ENCODE peak calls at places on chromosomes 4 and X, in four cellular contexts. One of them, this sample, is unnamed.

GRCh38 chr4:181761130-181761529 is 482.1 kb upstream of the TENM3 start:
- DNase-seq in pulmonary artery endothelial cell: no peak
- DNase-seq in AG20443: no peak
- DNase-seq in neuronal stem cell: no peak
- DNase-seq in this sample: peak

GRCh38 chr4:2247128-2248043 is 5.5 kb upstream of the HAUS3 start:
- DNase-seq in pulmonary artery endothelial cell: no peak
- DNase-seq in AG20443: no peak
- DNase-seq in neuronal stem cell: no peak
- DNase-seq in this sample: no peak

GRCh38 chr4:8609824-8610350 is 17.3 kb downstream of the CPZ start:
- DNase-seq in pulmonary artery endothelial cell: no peak
- DNase-seq in AG20443: no peak
- DNase-seq in neuronal stem cell: no peak
- DNase-seq in this sample: no peak

GRCh38 chr4:55173580-55173979 is 48.2 kb upstream of the KDR start:
- DNase-seq in pulmonary artery endothelial cell: no peak
- DNase-seq in AG20443: peak
- DNase-seq in neuronal stem cell: no peak
- DNase-seq in this sample: peak

GRCh38 chrX:85084770-85085393 is 81.2 kb downstream of the APOOL start:
- DNase-seq in pulmonary artery endothelial cell: peak
- DNase-seq in AG20443: peak
- DNase-seq in neuronal stem cell: peak
- DNase-seq in this sample: peak

GRCh38 chr4:3041192-3042142 is 32.9 kb downstream of the HTT-AS start:
- DNase-seq in pulmonary artery endothelial cell: no peak
- DNase-seq in AG20443: peak
- DNase-seq in neuronal stem cell: no peak
- DNase-seq in this sample: no peak

GRCh38 chr4:8407316-8407715 is 33.2 kb downstream of the ACOX3 start:
- DNase-seq in pulmonary artery endothelial cell: no peak
- DNase-seq in AG20443: no peak
- DNase-seq in neuronal stem cell: no peak
- DNase-seq in this sample: no peak

GRCh38 chr4:11152684-11153083 is 276.0 kb downstream of the HS3ST1 start:
- DNase-seq in pulmonary artery endothelial cell: no peak
- DNase-seq in AG20443: no peak
- DNase-seq in neuronal stem cell: no peak
- DNase-seq in this sample: no peak

GRCh38 chr4:127622923-127623754 is 9.6 kb upstream of the INTU start:
- DNase-seq in pulmonary artery endothelial cell: no peak
- DNase-seq in AG20443: peak
- DNase-seq in neuronal stem cell: peak
- DNase-seq in this sample: peak

GRCh38 chrX:45669715-45670360 is 469.2 kb upstream of the DIPK2B start:
- DNase-seq in pulmonary artery endothelial cell: no peak
- DNase-seq in AG20443: peak
- DNase-seq in neuronal stem cell: no peak
- DNase-seq in this sample: no peak